ENCODE peak calls at places on chromosome 19, in four cellular contexts. U is tibial nerve, I is Peyer's patch, R is HCT116. E is an unnamed sample.

GRCh38 chr19:8881512-8881911 is 49.3 kb downstream of the MBD3L1 start:
- DNase-seq in R (no peak), I (no peak), U (no peak), E (no peak)

GRCh38 chr19:48169585-48169973 is 565 bp downstream of the LIG1 start:
- DNase-seq in U (peak; percentile 38), R (peak; percentile 66), I (peak; percentile 92), E (peak; percentile 94)

GRCh38 chr19:40256511-40256910 is 28.6 kb downstream of the AKT2 start:
- DNase-seq in U (no peak), R (no peak), I (no peak), E (no peak)

GRCh38 chr19:14325863-14326262 is 55.4 kb upstream of the ADGRE5 start:
- DNase-seq in U (no peak), R (no peak), I (no peak), E (no peak)

GRCh38 chr19:19540707-19541515 is 2.8 kb downstream of the CILP2 start:
- DNase-seq in U (no peak), R (peak; percentile 93), I (peak; percentile 73), E (peak; percentile 48)

GRCh38 chr19:52527954-52528326 is 472 bp downstream of the ZNF808 start:
- DNase-seq in U (no peak), R (no peak), I (no peak), E (no peak)

GRCh38 chr19:5803752-5804515 is 933 bp upstream of the NRTN start:
- DNase-seq in I (peak; percentile 73), R (peak; percentile 78), U (peak; percentile 38), E (peak; percentile 98)

GRCh38 chr19:7868671-7869452 is 5.3 kb downstream of the PRR36 start:
- DNase-seq in R (peak; percentile 92), U (no peak), I (peak; percentile 71), E (peak; percentile 92)

GRCh38 chr19:45348367-45349125 is 8.0 kb downstream of the KLC3 start:
- DNase-seq in R (no peak), U (no peak), I (no peak), E (no peak)

GRCh38 chr19:51372649-51373504 is at the start of gene NKG7:
- DNase-seq in U (no peak), I (peak; percentile 44), R (no peak), E (no peak)

GRCh38 chr19:7670150-7670784 is 1.4 kb downstream of the RETN start:
- DNase-seq in U (no peak), R (no peak), I (no peak), E (no peak)

GRCh38 chr19:38653028-38653571 is 5.7 kb downstream of the ACTN4 start:
- DNase-seq in R (no peak), U (no peak), I (no peak), E (peak; percentile 73)

GRCh38 chr19:2048104-2048958 is 2.7 kb downstream of the MKNK2 start:
- DNase-seq in U (no peak), R (no peak), I (no peak), E (no peak)
- H3K4me3 ChIP-seq in U (peak overlapping the region; percentile 96), R (no peak overlapping the region), I (peak overlapping the region; percentile 96), E (no peak overlapping the region)

GRCh38 chr19:4578552-4579248 is 19.2 kb upstream of the SEMA6B start:
- DNase-seq in U (no peak), I (no peak), R (no peak), E (no peak)

GRCh38 chr19:4575978-4576933 is 16.8 kb upstream of the SEMA6B start:
- DNase-seq in I (peak; percentile 61), R (no peak), U (peak; percentile 56), E (peak; percentile 74)

GRCh38 chr19:4577020-4577782 is 17.7 kb upstream of the SEMA6B start:
- DNase-seq in I (no peak), R (no peak), U (no peak), E (no peak)

GRCh38 chr19:4573682-4574081 is 14.2 kb upstream of the SEMA6B start:
- DNase-seq in U (no peak), R (no peak), I (no peak), E (no peak)

DNA sequence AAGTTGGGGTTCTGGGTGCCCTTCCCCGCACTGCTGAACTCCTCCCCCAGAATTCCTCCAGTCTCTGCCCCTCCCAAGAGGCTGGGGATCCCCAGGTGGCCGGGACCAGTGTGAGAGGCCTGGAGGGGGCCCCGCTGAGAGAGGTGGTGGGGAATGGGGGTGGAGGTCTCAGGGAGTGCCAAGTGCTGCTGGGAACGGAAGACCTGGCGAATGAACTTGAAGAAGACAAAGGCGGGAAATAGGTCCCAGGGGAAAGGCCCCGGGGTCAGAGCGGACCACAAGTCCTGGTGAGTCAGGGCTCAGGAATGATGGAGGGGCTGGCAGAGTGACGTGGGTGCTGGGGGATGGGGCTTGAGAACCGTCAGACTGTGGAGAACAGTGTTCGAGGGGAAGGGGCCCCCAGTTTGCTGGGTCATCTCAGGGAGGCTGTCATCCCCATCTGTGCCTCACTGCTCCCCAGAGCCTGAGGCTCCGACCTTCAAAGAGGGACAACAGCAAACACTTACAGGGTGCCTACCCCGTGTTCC is 15.8 kb upstream of the SEMA6B start:
- DNase-seq in U (no peak), I (no peak), R (no peak), E (peak; percentile 59)
- H3K27me3 ChIP-seq in U (no peaks in the 10 kb centered on the region), I (no peaks in the 10 kb centered on the region), R (no peaks in the 10 kb centered on the region), E (no peaks in the 10 kb centered on the region)

GRCh38 chr19:16249826-16250434 is 52.2 kb downstream of the AP1M1 start:
- DNase-seq in U (no peak), I (no peak), R (no peak), E (no peak)
- H3K4me3 ChIP-seq in U (no peak overlapping the region), I (no peak overlapping the region), R (no peak overlapping the region), E (no peak overlapping the region)

GRCh38 chr19:41926861-41927809 is 1.1 kb downstream of the ERFL start:
- DNase-seq in R (no peak), I (no peak), U (no peak), E (no peak)
- H3K27me3 ChIP-seq in R (no peaks in the 10 kb centered on the region), I (no peaks in the 10 kb centered on the region), U (peaks cover 8% of the 10 kb centered on the region), E (no peaks in the 10 kb centered on the region)